ENCODE peak calls at places on chromosome 21, in eight cellular contexts. J is mesenchymal stem cell; W is keratinocyte; X is spleen; G is CD4-positive, CD25-positive, alpha-beta regulatory T cell; I is OCI-LY7; B is fibroblast of lung; S is CD8-positive, alpha-beta memory T cell. A is an unnamed sample.

GRCh38 chr21:31750843-31751242 is 18.9 kb upstream of the SCAF4 start:
- DNase-seq in S (no peak), X (no peak), J (no peak), B (peak; percentile 43), G (no peak), I (no peak), W (no peak), A (no peak)

GRCh38 chr21:44853601-44854390 is 19.7 kb downstream of the PTTG1IP start:
- DNase-seq in S (no peak), I (no peak), B (no peak), G (no peak), J (no peak), W (no peak), X (no peak), A (no peak)

GRCh38 chr21:44485254-44485793 is 30.0 kb downstream of the LRRC3 start:
- DNase-seq in J (peak; percentile 74), I (no peak), S (peak; percentile 29), X (peak; percentile 79), B (no peak), G (peak; percentile 69), W (no peak), A (no peak)

GRCh38 chr21:44352253-44352860 is 1.1 kb upstream of the TRPM2 start:
- DNase-seq in B (no peak), G (peak; percentile 27), W (no peak), J (no peak), S (no peak), X (no peak), I (no peak), A (no peak)

GRCh38 chr21:15742052-15742451 is 12.3 kb downstream of the USP25 start:
- DNase-seq in I (no peak), W (no peak), G (no peak), B (peak; percentile 25), S (no peak), J (peak; percentile 16), X (no peak), A (no peak)

GRCh38 chr21:38798481-38798882 is 7.2 kb upstream of the ETS2 start:
- DNase-seq in S (no peak), X (no peak), J (peak; percentile 44), I (no peak), W (peak; percentile 83), G (peak; percentile 36), B (peak; percentile 74), A (no peak)

GRCh38 chr21:28126521-28127317 is 866.0 kb downstream of the LTN1 start:
- DNase-seq in X (no peak), B (no peak), J (no peak), W (no peak), I (no peak), S (no peak), G (no peak), A (no peak)

GRCh38 chr21:44653656-44654575 is 543 bp downstream of the KRTAP12-4 start:
- DNase-seq in I (no peak), X (no peak), S (peak; percentile 87), J (no peak), G (peak; percentile 18), W (no peak), B (no peak), A (no peak)

GRCh38 chr21:46347791-46348381 is 23.9 kb downstream of the PCNT start:
- DNase-seq in S (no peak), B (peak; percentile 31), X (no peak), W (no peak), I (peak; percentile 43), J (no peak), G (no peak), A (no peak)
- H3K36me3 ChIP-seq in S (peaks cover 39% of the 10 kb centered on the region), B (peaks cover 33% of the 10 kb centered on the region), X (peaks cover 95% of the 10 kb centered on the region), W (peaks cover 46% of the 10 kb centered on the region), I (peaks cover 92% of the 10 kb centered on the region), J (peaks cover 77% of the 10 kb centered on the region), G (peaks cover 68% of the 10 kb centered on the region), A (peaks cover 18% of the 10 kb centered on the region)

GRCh38 chr21:46114963-46115362 is 17.1 kb downstream of the COL6A2 start:
- DNase-seq in S (no peak), X (peak; percentile 56), W (no peak), G (no peak), B (no peak), I (no peak), J (no peak), A (no peak)
- H3K36me3 ChIP-seq in S (no peaks in the 10 kb centered on the region), X (peaks cover 83% of the 10 kb centered on the region), W (no peaks in the 10 kb centered on the region), G (no peaks in the 10 kb centered on the region), B (peaks cover 80% of the 10 kb centered on the region), I (no peaks in the 10 kb centered on the region), J (peaks cover 94% of the 10 kb centered on the region), A (no peaks in the 10 kb centered on the region)

DNA sequence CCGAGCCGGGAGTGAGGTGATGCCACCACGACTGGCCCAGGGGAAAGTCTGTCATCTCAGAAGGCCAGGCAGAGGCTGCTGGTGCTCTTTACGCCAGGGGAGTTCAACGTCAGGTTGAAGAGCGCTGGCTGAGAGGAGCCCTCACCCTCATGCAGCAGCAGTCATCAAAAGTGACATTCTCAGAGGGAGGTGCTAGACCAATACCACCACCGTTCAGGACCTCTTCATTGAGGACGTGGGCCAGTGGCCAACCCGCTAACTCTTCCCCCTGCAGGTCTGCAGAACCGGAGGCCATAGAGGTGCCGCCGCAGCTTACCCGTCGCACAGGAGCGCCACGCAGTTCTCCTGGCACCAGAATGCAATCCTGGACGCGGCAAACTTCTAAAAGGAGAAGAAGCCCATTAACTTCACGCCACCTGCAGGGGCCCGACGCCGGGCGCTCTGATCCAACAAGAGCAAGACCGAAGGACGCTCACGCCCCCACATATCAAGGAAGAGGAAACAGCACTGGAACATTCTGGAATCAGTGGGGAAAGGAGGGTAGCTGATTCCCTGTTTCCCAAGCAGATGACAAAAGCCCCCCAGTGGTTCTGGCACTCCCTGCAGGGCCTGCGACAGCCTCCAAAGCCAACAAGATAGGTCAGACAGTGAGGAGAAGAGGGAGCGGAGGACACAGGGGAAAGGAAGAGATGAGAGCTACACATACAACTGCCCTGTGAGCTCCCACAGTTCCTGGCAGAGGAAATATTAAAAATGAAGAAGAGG is 24.9 kb downstream of the WDR4 start:
- DNase-seq in B (no peak), W (no peak), X (no peak), I (no peak), S (no peak), G (no peak), J (no peak), A (no peak)
- H3K36me3 ChIP-seq in B (peaks cover 51% of the 10 kb centered on the region), W (peaks cover 62% of the 10 kb centered on the region), X (peaks cover 100% of the 10 kb centered on the region), I (peaks cover 99% of the 10 kb centered on the region), S (peaks cover 47% of the 10 kb centered on the region), G (peaks cover 61% of the 10 kb centered on the region), J (peaks cover 93% of the 10 kb centered on the region), A (peaks cover 5% of the 10 kb centered on the region)

GRCh38 chr21:46538262-46538661 is 66.6 kb downstream of the S100B start:
- DNase-seq in J (no peak), X (no peak), G (no peak), S (no peak), W (no peak), I (no peak), B (no peak), A (no peak)

GRCh38 chr21:46540087-46540710 is 64.7 kb downstream of the S100B start:
- DNase-seq in W (no peak), I (no peak), J (no peak), B (no peak), S (peak; percentile 61), G (no peak), X (no peak), A (no peak)

GRCh38 chr21:46542588-46543092 is 62.2 kb downstream of the S100B start:
- DNase-seq in G (no peak), B (no peak), W (no peak), I (no peak), S (no peak), X (no peak), J (no peak), A (no peak)

GRCh38 chr21:46537026-46537425 is 67.9 kb downstream of the S100B start:
- DNase-seq in G (no peak), B (no peak), J (no peak), I (no peak), W (no peak), X (no peak), S (no peak), A (no peak)

GRCh38 chr21:46538851-46539666 is 65.8 kb downstream of the S100B start:
- DNase-seq in I (no peak), W (no peak), B (no peak), J (no peak), S (no peak), X (no peak), G (no peak), A (no peak)
- H3K36me3 ChIP-seq in I (peaks cover 10% of the 10 kb centered on the region), W (peaks cover 45% of the 10 kb centered on the region), B (peaks cover 11% of the 10 kb centered on the region), J (peaks cover 87% of the 10 kb centered on the region), S (peaks cover 42% of the 10 kb centered on the region), X (peaks cover 100% of the 10 kb centered on the region), G (peaks cover 90% of the 10 kb centered on the region), A (no peaks in the 10 kb centered on the region)

GRCh38 chr21:34807146-34807880 is 138.5 kb downstream of the CLIC6 start:
- DNase-seq in G (peak; percentile 75), S (peak; percentile 64), W (no peak), B (peak; percentile 97), J (peak; percentile 99), I (no peak), X (no peak), A (no peak)
- H3K36me3 ChIP-seq in G (peaks cover 43% of the 10 kb centered on the region), S (peaks cover 7% of the 10 kb centered on the region), W (peaks cover 40% of the 10 kb centered on the region), B (peaks cover 6% of the 10 kb centered on the region), J (peaks cover 85% of the 10 kb centered on the region), I (peaks cover 16% of the 10 kb centered on the region), X (peaks cover 52% of the 10 kb centered on the region), A (no peaks in the 10 kb centered on the region)

DNA sequence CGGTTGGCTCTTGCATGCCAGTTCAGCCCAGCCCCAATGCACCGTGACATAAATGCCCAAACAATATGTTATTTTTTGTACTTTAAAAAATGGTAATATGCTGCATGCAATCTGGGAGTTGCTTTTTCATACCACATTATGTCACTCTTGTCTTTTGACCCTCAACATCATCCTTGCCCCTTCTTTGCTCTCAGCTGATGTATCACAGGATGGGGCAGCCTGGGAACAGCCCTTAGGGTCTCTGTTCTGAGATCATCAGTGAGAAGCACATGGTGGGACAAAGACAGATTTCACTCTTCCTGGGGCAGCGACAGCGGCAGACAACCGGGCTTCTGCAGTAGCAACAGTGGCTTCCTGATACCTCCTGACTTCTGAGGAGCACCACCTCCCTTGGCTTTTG is 79.5 kb downstream of the SETD4 start:
- DNase-seq in W (no peak), S (no peak), J (no peak), X (no peak), B (no peak), I (no peak), G (no peak), A (no peak)
- H3K36me3 ChIP-seq in W (no peaks in the 10 kb centered on the region), S (no peaks in the 10 kb centered on the region), J (no peaks in the 10 kb centered on the region), X (no peaks in the 10 kb centered on the region), B (no peaks in the 10 kb centered on the region), I (no peaks in the 10 kb centered on the region), G (no peaks in the 10 kb centered on the region), A (no peaks in the 10 kb centered on the region)

A was measured in pancreas.